ENCODE peak calls at places on chromosome 9, in ten cellular contexts. One of them, this sample, is unnamed.

GRCh38 chr9:68872026-68872501 is 141.8 kb downstream of the PRKACG start:
- DNase-seq in AG09309: no peak
- DNase-seq in lower leg skin: no peak
- DNase-seq in retinal pigment epithelial cell: no peak
- DNase-seq in HL-60: no peak
- DNase-seq in transverse colon: no peak
- DNase-seq in choroid plexus epithelial cell: no peak
- DNase-seq in cardiac muscle cell: no peak
- DNase-seq in heart right ventricle: peak
- DNase-seq in dorsolateral prefrontal cortex: no peak
- DNase-seq in this sample: no peak

GRCh38 chr9:120710110-120710981 is 3.9 kb downstream of the MEGF9 start:
- DNase-seq in AG09309: no peak
- DNase-seq in lower leg skin: no peak
- DNase-seq in retinal pigment epithelial cell: no peak
- DNase-seq in HL-60: no peak
- DNase-seq in transverse colon: no peak
- DNase-seq in choroid plexus epithelial cell: peak
- DNase-seq in cardiac muscle cell: no peak
- DNase-seq in heart right ventricle: no peak
- DNase-seq in dorsolateral prefrontal cortex: no peak
- DNase-seq in this sample: no peak

GRCh38 chr9:34046784-34047379 is 1.8 kb downstream of the UBAP2 start:
- DNase-seq in AG09309: no peak
- DNase-seq in lower leg skin: no peak
- DNase-seq in retinal pigment epithelial cell: no peak
- DNase-seq in HL-60: peak
- DNase-seq in transverse colon: peak
- DNase-seq in choroid plexus epithelial cell: peak
- DNase-seq in cardiac muscle cell: no peak
- DNase-seq in heart right ventricle: no peak
- DNase-seq in dorsolateral prefrontal cortex: no peak
- DNase-seq in this sample: no peak

GRCh38 chr9:37908698-37909186 is 4.8 kb upstream of the SLC25A51 start:
- DNase-seq in AG09309: no peak
- DNase-seq in lower leg skin: peak
- DNase-seq in retinal pigment epithelial cell: no peak
- DNase-seq in HL-60: peak
- DNase-seq in transverse colon: no peak
- DNase-seq in choroid plexus epithelial cell: peak
- DNase-seq in cardiac muscle cell: no peak
- DNase-seq in heart right ventricle: no peak
- DNase-seq in dorsolateral prefrontal cortex: no peak
- DNase-seq in this sample: no peak

GRCh38 chr9:15274425-15274824 is 32.6 kb downstream of the TTC39B start:
- DNase-seq in AG09309: no peak
- DNase-seq in lower leg skin: no peak
- DNase-seq in retinal pigment epithelial cell: no peak
- DNase-seq in HL-60: no peak
- DNase-seq in transverse colon: no peak
- DNase-seq in choroid plexus epithelial cell: no peak
- DNase-seq in cardiac muscle cell: no peak
- DNase-seq in heart right ventricle: no peak
- DNase-seq in dorsolateral prefrontal cortex: no peak
- DNase-seq in this sample: no peak

GRCh38 chr9:33320568-33321261 is 30.4 kb downstream of the NFX1 start:
- DNase-seq in AG09309: peak
- DNase-seq in lower leg skin: no peak
- DNase-seq in retinal pigment epithelial cell: peak
- DNase-seq in HL-60: no peak
- DNase-seq in transverse colon: no peak
- DNase-seq in choroid plexus epithelial cell: peak
- DNase-seq in cardiac muscle cell: no peak
- DNase-seq in heart right ventricle: no peak
- DNase-seq in dorsolateral prefrontal cortex: no peak
- DNase-seq in this sample: peak

GRCh38 chr9:69332067-69332685 is 7.2 kb downstream of the ENTREP1 start:
- DNase-seq in AG09309: no peak
- DNase-seq in lower leg skin: no peak
- DNase-seq in retinal pigment epithelial cell: no peak
- DNase-seq in HL-60: no peak
- DNase-seq in transverse colon: no peak
- DNase-seq in choroid plexus epithelial cell: no peak
- DNase-seq in cardiac muscle cell: no peak
- DNase-seq in heart right ventricle: no peak
- DNase-seq in dorsolateral prefrontal cortex: no peak
- DNase-seq in this sample: no peak

GRCh38 chr9:3215658-3216057 is 310.1 kb downstream of the RFX3 start:
- DNase-seq in AG09309: no peak
- DNase-seq in lower leg skin: no peak
- DNase-seq in retinal pigment epithelial cell: no peak
- DNase-seq in HL-60: no peak
- DNase-seq in transverse colon: no peak
- DNase-seq in choroid plexus epithelial cell: no peak
- DNase-seq in cardiac muscle cell: no peak
- DNase-seq in heart right ventricle: no peak
- DNase-seq in dorsolateral prefrontal cortex: no peak
- DNase-seq in this sample: no peak

GRCh38 chr9:88988796-88989641 is 2.2 kb upstream of the S1PR3 start:
- DNase-seq in AG09309: peak
- DNase-seq in lower leg skin: peak
- DNase-seq in retinal pigment epithelial cell: no peak
- DNase-seq in HL-60: peak
- DNase-seq in transverse colon: no peak
- DNase-seq in choroid plexus epithelial cell: peak
- DNase-seq in cardiac muscle cell: no peak
- DNase-seq in heart right ventricle: no peak
- DNase-seq in dorsolateral prefrontal cortex: no peak
- DNase-seq in this sample: peak

GRCh38 chr9:119968837-119969707 is 599.8 kb upstream of the BRINP1 start:
- DNase-seq in AG09309: peak
- DNase-seq in lower leg skin: peak
- DNase-seq in retinal pigment epithelial cell: no peak
- DNase-seq in HL-60: peak
- DNase-seq in transverse colon: peak
- DNase-seq in choroid plexus epithelial cell: peak
- DNase-seq in cardiac muscle cell: peak
- DNase-seq in heart right ventricle: peak
- DNase-seq in dorsolateral prefrontal cortex: peak
- DNase-seq in this sample: peak

GRCh38 chr9:72592501-72593403 is 71.3 kb downstream of the TMC1 start:
- DNase-seq in AG09309: no peak
- DNase-seq in lower leg skin: no peak
- DNase-seq in retinal pigment epithelial cell: peak
- DNase-seq in HL-60: no peak
- DNase-seq in transverse colon: no peak
- DNase-seq in choroid plexus epithelial cell: peak
- DNase-seq in cardiac muscle cell: peak
- DNase-seq in heart right ventricle: no peak
- DNase-seq in dorsolateral prefrontal cortex: no peak
- DNase-seq in this sample: no peak

GRCh38 chr9:93948456-93949072 is 6.6 kb downstream of the BARX1 start:
- DNase-seq in AG09309: no peak
- DNase-seq in lower leg skin: no peak
- DNase-seq in retinal pigment epithelial cell: no peak
- DNase-seq in HL-60: no peak
- DNase-seq in transverse colon: no peak
- DNase-seq in choroid plexus epithelial cell: no peak
- DNase-seq in cardiac muscle cell: no peak
- DNase-seq in heart right ventricle: no peak
- DNase-seq in dorsolateral prefrontal cortex: no peak
- DNase-seq in this sample: no peak

GRCh38 chr9:116337015-116337414 is 183.4 kb downstream of the PAPPA start:
- DNase-seq in AG09309: no peak
- DNase-seq in lower leg skin: no peak
- DNase-seq in retinal pigment epithelial cell: peak
- DNase-seq in HL-60: no peak
- DNase-seq in transverse colon: no peak
- DNase-seq in choroid plexus epithelial cell: peak
- DNase-seq in cardiac muscle cell: no peak
- DNase-seq in heart right ventricle: no peak
- DNase-seq in dorsolateral prefrontal cortex: no peak
- DNase-seq in this sample: peak

GRCh38 chr9:33852216-33852826 is 35.4 kb downstream of the UBE2R2 start:
- DNase-seq in AG09309: no peak
- DNase-seq in lower leg skin: no peak
- DNase-seq in retinal pigment epithelial cell: no peak
- DNase-seq in HL-60: no peak
- DNase-seq in transverse colon: peak
- DNase-seq in choroid plexus epithelial cell: peak
- DNase-seq in cardiac muscle cell: peak
- DNase-seq in heart right ventricle: peak
- DNase-seq in dorsolateral prefrontal cortex: peak
- DNase-seq in this sample: no peak

GRCh38 chr9:129887210-129888084 is 52.2 kb downstream of the USP20 start:
- DNase-seq in AG09309: peak
- DNase-seq in lower leg skin: no peak
- DNase-seq in retinal pigment epithelial cell: no peak
- DNase-seq in HL-60: peak
- DNase-seq in transverse colon: peak
- DNase-seq in choroid plexus epithelial cell: peak
- DNase-seq in cardiac muscle cell: no peak
- DNase-seq in heart right ventricle: no peak
- DNase-seq in dorsolateral prefrontal cortex: no peak
- DNase-seq in this sample: no peak
- H3K4me3 ChIP-seq in AG09309: no peak
- H3K4me3 ChIP-seq in lower leg skin: no peak
- H3K4me3 ChIP-seq in retinal pigment epithelial cell: no peak
- H3K4me3 ChIP-seq in HL-60: peak
- H3K4me3 ChIP-seq in transverse colon: no peak
- H3K4me3 ChIP-seq in choroid plexus epithelial cell: no peak
- H3K4me3 ChIP-seq in cardiac muscle cell: no peak
- H3K4me3 ChIP-seq in heart right ventricle: peak
- H3K4me3 ChIP-seq in dorsolateral prefrontal cortex: peak
- H3K4me3 ChIP-seq in this sample: no peak

GRCh38 chr9:97349400-97349799 is 41.9 kb downstream of the CCDC180 start:
- DNase-seq in AG09309: no peak
- DNase-seq in lower leg skin: no peak
- DNase-seq in retinal pigment epithelial cell: no peak
- DNase-seq in HL-60: no peak
- DNase-seq in transverse colon: no peak
- DNase-seq in choroid plexus epithelial cell: no peak
- DNase-seq in cardiac muscle cell: no peak
- DNase-seq in heart right ventricle: no peak
- DNase-seq in dorsolateral prefrontal cortex: no peak
- DNase-seq in this sample: no peak
- TF ChIP-seq CTCF in AG09309: no peak
- TF ChIP-seq CTCF in lower leg skin: no peak
- TF ChIP-seq CTCF in retinal pigment epithelial cell: no peak
- TF ChIP-seq CTCF in HL-60: no peak
- TF ChIP-seq CTCF in transverse colon: no peak
- TF ChIP-seq CTCF in choroid plexus epithelial cell: no peak
- TF ChIP-seq CTCF in cardiac muscle cell: no peak
- TF ChIP-seq CTCF in heart right ventricle: no peak
- TF ChIP-seq CTCF in dorsolateral prefrontal cortex: no peak
- TF ChIP-seq CTCF in this sample: no peak

GRCh38 chr9:70491798-70492736 is 77.6 kb upstream of the KLF9 start:
- DNase-seq in AG09309: no peak
- DNase-seq in lower leg skin: no peak
- DNase-seq in retinal pigment epithelial cell: no peak
- DNase-seq in HL-60: no peak
- DNase-seq in transverse colon: no peak
- DNase-seq in choroid plexus epithelial cell: no peak
- DNase-seq in cardiac muscle cell: no peak
- DNase-seq in heart right ventricle: no peak
- DNase-seq in dorsolateral prefrontal cortex: no peak
- DNase-seq in this sample: no peak

GRCh38 chr9:70495514-70495913 is 81.1 kb upstream of the KLF9 start:
- DNase-seq in AG09309: no peak
- DNase-seq in lower leg skin: no peak
- DNase-seq in retinal pigment epithelial cell: no peak
- DNase-seq in HL-60: no peak
- DNase-seq in transverse colon: no peak
- DNase-seq in choroid plexus epithelial cell: no peak
- DNase-seq in cardiac muscle cell: no peak
- DNase-seq in heart right ventricle: no peak
- DNase-seq in dorsolateral prefrontal cortex: no peak
- DNase-seq in this sample: no peak

GRCh38 chr9:70490478-70490877 is 76.0 kb upstream of the KLF9 start:
- DNase-seq in AG09309: no peak
- DNase-seq in lower leg skin: no peak
- DNase-seq in retinal pigment epithelial cell: no peak
- DNase-seq in HL-60: no peak
- DNase-seq in transverse colon: no peak
- DNase-seq in choroid plexus epithelial cell: peak
- DNase-seq in cardiac muscle cell: no peak
- DNase-seq in heart right ventricle: no peak
- DNase-seq in dorsolateral prefrontal cortex: no peak
- DNase-seq in this sample: no peak

GRCh38 chr9:70494221-70494620 is 79.8 kb upstream of the KLF9 start:
- DNase-seq in AG09309: no peak
- DNase-seq in lower leg skin: no peak
- DNase-seq in retinal pigment epithelial cell: no peak
- DNase-seq in HL-60: no peak
- DNase-seq in transverse colon: no peak
- DNase-seq in choroid plexus epithelial cell: no peak
- DNase-seq in cardiac muscle cell: no peak
- DNase-seq in heart right ventricle: no peak
- DNase-seq in dorsolateral prefrontal cortex: no peak
- DNase-seq in this sample: no peak

DNA sequence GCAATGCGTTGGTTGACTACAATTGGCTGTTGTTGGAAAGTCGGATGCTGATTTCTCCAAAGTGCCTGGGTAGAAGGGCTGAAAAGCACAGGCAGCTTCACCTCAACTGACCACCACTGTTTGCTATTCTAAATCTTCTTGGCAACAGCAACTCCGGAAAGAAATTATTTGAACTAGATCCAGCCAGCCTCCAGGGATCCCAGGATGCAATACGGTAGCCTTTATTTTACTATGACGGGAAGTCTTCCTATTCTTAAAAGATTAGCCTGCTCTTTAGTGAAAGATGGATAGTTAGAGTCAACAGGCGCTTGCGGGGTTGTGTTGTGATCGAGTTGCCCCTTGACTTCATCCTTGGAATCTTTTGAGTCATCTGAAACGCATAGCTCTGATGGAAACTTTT is 78.6 kb upstream of the KLF9 start:
- DNase-seq in AG09309: no peak
- DNase-seq in lower leg skin: no peak
- DNase-seq in retinal pigment epithelial cell: no peak
- DNase-seq in HL-60: no peak
- DNase-seq in transverse colon: no peak
- DNase-seq in choroid plexus epithelial cell: peak
- DNase-seq in cardiac muscle cell: no peak
- DNase-seq in heart right ventricle: no peak
- DNase-seq in dorsolateral prefrontal cortex: no peak
- DNase-seq in this sample: no peak
- H3K4me3 ChIP-seq in AG09309: no peak
- H3K4me3 ChIP-seq in lower leg skin: no peak
- H3K4me3 ChIP-seq in retinal pigment epithelial cell: no peak
- H3K4me3 ChIP-seq in HL-60: no peak
- H3K4me3 ChIP-seq in transverse colon: no peak
- H3K4me3 ChIP-seq in choroid plexus epithelial cell: no peak
- H3K4me3 ChIP-seq in cardiac muscle cell: no peak
- H3K4me3 ChIP-seq in heart right ventricle: no peak
- H3K4me3 ChIP-seq in dorsolateral prefrontal cortex: no peak
- H3K4me3 ChIP-seq in this sample: no peak

DNA sequence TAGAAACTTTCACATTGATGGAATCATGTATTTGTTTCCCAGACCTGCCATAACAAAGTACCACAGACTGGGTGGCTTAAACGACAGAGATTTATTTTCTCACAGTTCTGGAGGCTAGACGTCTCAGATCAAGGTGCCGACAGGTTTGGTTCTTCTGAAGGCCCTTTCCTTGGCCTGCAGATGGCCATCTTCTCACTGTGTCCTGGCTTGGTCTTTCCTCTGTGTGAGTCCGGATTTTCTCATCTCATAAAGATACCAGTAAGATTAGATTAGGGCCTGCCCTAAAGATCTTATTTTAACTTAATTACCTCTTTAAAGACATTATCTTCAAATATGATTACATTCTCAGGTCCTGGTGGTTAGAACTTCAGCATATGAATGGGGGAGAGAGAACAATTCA is 5.8 kb downstream of the USP20 start:
- DNase-seq in AG09309: no peak
- DNase-seq in lower leg skin: no peak
- DNase-seq in retinal pigment epithelial cell: no peak
- DNase-seq in HL-60: no peak
- DNase-seq in transverse colon: no peak
- DNase-seq in choroid plexus epithelial cell: no peak
- DNase-seq in cardiac muscle cell: no peak
- DNase-seq in heart right ventricle: no peak
- DNase-seq in dorsolateral prefrontal cortex: no peak
- DNase-seq in this sample: no peak
- TF ChIP-seq CTCF in AG09309: no peak
- TF ChIP-seq CTCF in lower leg skin: no peak
- TF ChIP-seq CTCF in retinal pigment epithelial cell: no peak
- TF ChIP-seq CTCF in HL-60: no peak
- TF ChIP-seq CTCF in transverse colon: no peak
- TF ChIP-seq CTCF in choroid plexus epithelial cell: no peak
- TF ChIP-seq CTCF in cardiac muscle cell: no peak
- TF ChIP-seq CTCF in heart right ventricle: no peak
- TF ChIP-seq CTCF in dorsolateral prefrontal cortex: no peak
- TF ChIP-seq CTCF in this sample: no peak